ENCODE peak calls at places on chromosomes 6 and 20, in six cellular contexts. H is heart right ventricle, N is WTC11, W is hepatocyte, Y is mammary epithelial cell, F is neural crest cell. Z is an unnamed sample.

GRCh38 chr6:12937971-12938370 is 221.4 kb downstream of the PHACTR1 start:
- DNase-seq in F (no peak), Y (no peak), H (no peak), W (no peak), N (no peak), Z (no peak)

GRCh38 chr6:38450717-38451116 is 189.0 kb downstream of the BTBD9 start:
- DNase-seq in F (no peak), H (no peak), N (no peak), Y (no peak), W (no peak), Z (no peak)

GRCh38 chr20:32614303-32614702 is 29.2 kb upstream of the NOL4L start:
- DNase-seq in H (no peak), N (no peak), F (no peak), W (no peak), Y (no peak), Z (no peak)

GRCh38 chr6:10297825-10298224 is 117.0 kb downstream of the TFAP2A start:
- DNase-seq in H (no peak), W (no peak), Y (no peak), F (no peak), N (no peak), Z (no peak)

GRCh38 chr6:24680582-24680981 is 13.7 kb downstream of the ACOT13 start:
- DNase-seq in Y (no peak), N (no peak), H (no peak), F (no peak), W (no peak), Z (no peak)

GRCh38 chr20:53949319-53949839 is 121.0 kb downstream of the BCAS1 start:
- DNase-seq in N (no peak), Y (peak; percentile 92), F (no peak), H (peak; percentile 41), W (no peak), Z (no peak)

GRCh38 chr6:169527306-169527705 is 174.5 kb downstream of the WDR27 start:
- DNase-seq in H (no peak), Y (peak; percentile 10), W (no peak), F (no peak), N (no peak), Z (no peak)

GRCh38 chr20:53738039-53738944 is 144.7 kb upstream of the ZNF217 start:
- DNase-seq in N (peak; percentile 64), Y (peak; percentile 78), W (peak; percentile 92), F (peak; percentile 57), H (peak; percentile 59), Z (no peak)

GRCh38 chr6:12008366-12009179 is 3.5 kb upstream of the HIVEP1 start:
- DNase-seq in W (peak; percentile 92), F (peak; percentile 77), Y (peak; percentile 75), N (peak; percentile 73), H (peak; percentile 88), Z (peak; percentile 88)

GRCh38 chr6:68012822-68013221 is 622.3 kb upstream of the ADGRB3 start:
- DNase-seq in H (no peak), Y (no peak), F (no peak), N (no peak), W (no peak), Z (no peak)
- TF ChIP-seq CTCF in H (no peak), Y (no peak), F (no peak), N (no peak), W (no peak), Z (no peak)

GRCh38 chr20:34515484-34516037 is 661 bp upstream of the DYNLRB1 start:
- DNase-seq in W (peak; percentile 80), H (no peak), F (peak; percentile 49), N (peak; percentile 85), Y (peak; percentile 79), Z (no peak)
- TF ChIP-seq CTCF in W (no peak), H (no peak), F (no peak), N (no peak), Y (no peak), Z (no peak)

GRCh38 chr20:22312744-22313346 is 271.5 kb downstream of the FOXA2 start:
- DNase-seq in Y (peak; percentile 51), W (peak; percentile 68), H (peak; percentile 9), F (peak; percentile 45), N (peak; percentile 40), Z (no peak)
- TF ChIP-seq CTCF in Y (peak; percentile 72), W (peak; percentile 76), H (peak; percentile 63), F (peak; percentile 85), N (peak; percentile 52), Z (peak; percentile 35)

GRCh38 chr20:33668087-33668790 is 1.5 kb downstream of the ACTL10 start:
- DNase-seq in W (peak; percentile 82), F (peak; percentile 78), H (peak; percentile 76), Y (no peak), N (peak; percentile 87), Z (peak; percentile 88)
- TF ChIP-seq CTCF in W (peak; percentile 63), F (no peak), H (peak; percentile 90), Y (peak; percentile 94), N (peak; percentile 86), Z (peak; percentile 94)

GRCh38 chr6:96467814-96468213 is 53.8 kb upstream of the UFL1 start:
- DNase-seq in F (no peak), Y (no peak), W (no peak), H (no peak), N (no peak), Z (no peak)

GRCh38 chr6:96468681-96469224 is 52.9 kb upstream of the UFL1 start:
- DNase-seq in H (no peak), F (no peak), Y (no peak), W (no peak), N (no peak), Z (no peak)

GRCh38 chr6:96468281-96468680 is 53.3 kb upstream of the UFL1 start:
- DNase-seq in N (no peak), H (no peak), Y (no peak), F (no peak), W (no peak), Z (no peak)

GRCh38 chr6:96470296-96470695 is 51.3 kb upstream of the UFL1 start:
- DNase-seq in N (no peak), H (no peak), F (no peak), Y (no peak), W (no peak), Z (no peak)

DNA sequence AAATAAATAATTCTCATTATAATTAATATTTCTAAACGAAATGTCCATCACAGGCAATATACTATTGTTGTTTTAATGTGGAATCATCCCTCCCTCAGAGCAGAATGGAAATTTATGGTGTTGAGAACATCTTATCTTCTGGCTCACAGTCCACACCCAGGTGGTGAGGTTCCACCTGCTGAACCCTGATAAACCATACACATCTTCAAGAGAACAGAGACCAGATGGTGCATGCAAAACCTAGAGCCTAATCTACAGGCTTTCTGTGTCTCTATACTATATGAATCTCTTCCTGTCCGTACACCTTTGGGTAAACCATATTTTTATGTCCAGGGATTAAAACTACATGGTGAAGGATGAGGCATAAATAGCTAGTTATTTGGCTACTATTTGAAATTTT is 52.3 kb upstream of the UFL1 start:
- DNase-seq in Y (no peak), W (no peak), H (no peak), N (no peak), F (no peak), Z (no peak)
- TF ChIP-seq CTCF in Y (no peak), W (no peak), H (no peak), N (no peak), F (peak; percentile 1), Z (no peak)

GRCh38 chr6:112595201-112595600 is 248.1 kb downstream of the RFPL4B start:
- DNase-seq in Y (no peak), N (no peak), W (no peak), F (no peak), H (no peak), Z (no peak)
- TF ChIP-seq CTCF in Y (no peak), N (no peak), W (no peak), F (no peak), H (no peak), Z (no peak)

GRCh38 chr6:140009286-140009685 is 634.8 kb upstream of the CITED2 start:
- DNase-seq in F (no peak), H (no peak), Y (no peak), N (no peak), W (no peak), Z (no peak)
- TF ChIP-seq CTCF in F (no peak), H (no peak), Y (no peak), N (no peak), W (no peak), Z (no peak)

DNA sequence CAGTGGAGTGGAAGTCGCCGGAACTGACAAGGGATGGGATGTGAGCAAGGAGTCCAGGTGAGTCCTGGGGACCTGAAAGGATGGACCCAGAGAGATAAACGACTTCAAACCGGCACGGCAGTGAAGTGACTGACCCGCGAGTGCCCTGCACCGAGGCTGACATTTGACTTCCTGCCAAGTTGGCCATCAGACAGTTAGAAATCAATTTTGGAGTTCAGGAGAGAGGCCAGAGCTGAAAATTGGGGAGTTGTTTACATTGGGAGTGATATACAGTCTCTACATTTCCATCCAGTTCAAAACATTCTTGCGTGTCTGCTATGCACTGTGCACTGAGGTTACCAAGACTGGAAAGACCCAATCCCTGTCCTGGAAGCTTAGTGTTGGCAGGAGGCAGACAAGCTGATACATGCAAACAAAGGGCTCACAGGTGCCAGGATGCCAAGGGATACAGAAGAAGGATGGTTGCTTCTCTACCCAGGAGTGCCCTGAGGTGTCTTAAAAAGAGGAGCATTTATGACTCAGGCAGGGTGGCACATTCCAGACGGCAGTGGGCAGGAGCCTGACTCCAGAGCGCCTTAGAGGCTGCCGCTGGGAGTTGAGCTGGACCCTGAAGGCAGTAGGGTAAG is 186.6 kb downstream of the MTHFD1L start:
- DNase-seq in W (no peak), N (no peak), H (no peak), F (no peak), Y (peak; percentile 94), Z (no peak)
- TF ChIP-seq CTCF in W (no peak), N (no peak), H (no peak), F (no peak), Y (peak; percentile 63), Z (no peak)